ENCODE peak calls at places on chromosomes 2 and 18, in six cellular contexts. B is activated B cell treated with CpG ODN at 0.5 μM for 24 hours; D is CD8-positive, alpha-beta memory T cell; A is mammary epithelial cell; P is left kidney; C is effector memory CD4-positive, alpha-beta T cell. T is an unnamed sample.

GRCh38 chr2:10171006-10171800 is 48.7 kb downstream of the RRM2 start:
- DNase-seq in D (no peak), A (no peak), C (no peak), B (no peak), P (no peak), T (no peak)

GRCh38 chr18:23825978-23826405 is 136.7 kb downstream of the LAMA3 start:
- DNase-seq in C (no peak), B (no peak), A (peak; percentile 93), D (no peak), P (peak; percentile 49), T (peak; percentile 93)

GRCh38 chr2:174025271-174026121 is 60.3 kb upstream of the SP3 start:
- DNase-seq in B (no peak), C (no peak), P (peak; percentile 72), D (no peak), A (no peak), T (peak; percentile 96)

GRCh38 chr2:37142546-37142945 is 14.2 kb downstream of the EIF2AK2 start:
- DNase-seq in A (no peak), B (no peak), C (no peak), D (no peak), P (no peak), T (no peak)

GRCh38 chr18:67893896-67894295 is 377.4 kb upstream of the DSEL start:
- DNase-seq in A (no peak), D (no peak), C (no peak), B (no peak), P (peak; percentile 66), T (no peak)

GRCh38 chr2:69742170-69742952 is 427 bp downstream of the ANXA4 start:
- DNase-seq in D (peak; percentile 3), B (no peak), A (peak; percentile 24), C (no peak), P (peak; percentile 65), T (peak; percentile 68)

GRCh38 chr2:149544692-149545091 is 42.9 kb downstream of the MMADHC start:
- DNase-seq in B (no peak), C (no peak), P (no peak), A (no peak), D (peak; percentile 9), T (no peak)

GRCh38 chr18:9887992-9888391 is 2.2 kb downstream of the TXNDC2 start:
- DNase-seq in D (no peak), C (no peak), A (no peak), P (no peak), B (no peak), T (no peak)

GRCh38 chr2:156935611-156936010 is 321.9 kb upstream of the GALNT5 start:
- DNase-seq in A (peak; percentile 82), C (no peak), P (peak; percentile 70), B (no peak), D (no peak), T (no peak)

GRCh38 chr2:199477277-199477834 is 19.6 kb upstream of the SATB2 start:
- DNase-seq in B (no peak), D (no peak), A (no peak), C (no peak), P (no peak), T (no peak)

GRCh38 chr2:135190799-135191198 is 138.7 kb downstream of the RAB3GAP1 start:
- DNase-seq in P (no peak), C (no peak), D (no peak), B (no peak), A (no peak), T (no peak)

GRCh38 chr2:229571243-229571642 is 143.1 kb downstream of the DNER start:
- DNase-seq in B (no peak), A (no peak), C (no peak), P (no peak), D (no peak), T (no peak)

GRCh38 chr2:61460168-61460567 is 10.7 kb downstream of the USP34 start:
- DNase-seq in C (no peak), D (no peak), P (no peak), B (no peak), A (peak; percentile 78), T (no peak)

GRCh38 chr18:62616331-62616805 is 93.5 kb downstream of the ZCCHC2 start:
- DNase-seq in B (no peak), P (no peak), C (no peak), D (no peak), A (no peak), T (peak; percentile 77)

GRCh38 chr2:36507408-36507812 is 90.6 kb downstream of the FEZ2 start:
- DNase-seq in D (peak; percentile 7), P (peak; percentile 82), C (no peak), A (peak; percentile 35), B (no peak), T (no peak)

GRCh38 chr2:105139556-105140236 is 101.8 kb downstream of the MRPS9 start:
- DNase-seq in P (no peak), B (no peak), C (no peak), A (no peak), D (no peak), T (no peak)

GRCh38 chr2:191218292-191218898 is 26.8 kb upstream of the MYO1B start:
- DNase-seq in C (no peak), A (peak; percentile 46), P (peak; percentile 90), B (no peak), D (peak; percentile 9), T (no peak)

GRCh38 chr2:65566617-65567016 is 134.2 kb upstream of the SPRED2 start:
- DNase-seq in P (no peak), A (peak; percentile 88), B (no peak), C (no peak), D (no peak), T (no peak)

GRCh38 chr2:231936491-231936890 is 10.3 kb upstream of the NPPC start:
- DNase-seq in A (peak; percentile 23), C (no peak), B (no peak), D (no peak), P (no peak), T (no peak)

GRCh38 chr2:223187256-223187655 is 135.3 kb downstream of the KCNE4 start:
- DNase-seq in C (no peak), B (no peak), P (no peak), D (no peak), A (peak; percentile 32), T (no peak)

GRCh38 chr2:118059919-118060478 is 28.3 kb upstream of the INSIG2 start:
- DNase-seq in D (no peak), A (peak; percentile 89), B (no peak), C (no peak), P (no peak), T (no peak)

GRCh38 chr2:229725716-229726346 is 11.5 kb upstream of the DNER start:
- DNase-seq in B (no peak), D (no peak), A (no peak), P (peak; percentile 73), C (no peak), T (no peak)

GRCh38 chr18:3060667-3061580 is 48.0 kb upstream of the LPIN2 start:
- DNase-seq in B (no peak), C (peak; percentile 22), P (peak; percentile 37), D (peak; percentile 65), A (no peak), T (no peak)

GRCh38 chr2:15694589-15694986 is 102.9 kb downstream of the DDX1 start:
- DNase-seq in B (no peak), C (no peak), A (no peak), D (no peak), P (no peak), T (no peak)

GRCh38 chr2:49225126-49225525 is 70.8 kb upstream of the FSHR start:
- DNase-seq in C (no peak), D (no peak), B (no peak), A (no peak), P (no peak), T (no peak)

GRCh38 chr18:75162467-75162866 is 46.5 kb downstream of the PTGR3 start:
- DNase-seq in C (no peak), D (no peak), A (peak; percentile 3), P (no peak), B (no peak), T (no peak)

GRCh38 chr2:136112949-136113766 is 4.8 kb downstream of the CXCR4 start:
- DNase-seq in B (no peak), P (no peak), D (peak; percentile 39), C (no peak), A (no peak), T (no peak)

GRCh38 chr2:163314712-163315111 is 421.1 kb downstream of the FIGN start:
- DNase-seq in B (no peak), A (no peak), C (no peak), D (no peak), P (no peak), T (no peak)

GRCh38 chr2:49770919-49771318 is 616.6 kb upstream of the FSHR start:
- DNase-seq in B (no peak), C (no peak), A (peak; percentile 31), P (peak; percentile 68), D (no peak), T (no peak)

GRCh38 chr2:120809576-120810440 is 74.1 kb downstream of the GLI2 start:
- DNase-seq in C (no peak), B (no peak), A (no peak), D (no peak), P (peak; percentile 57), T (no peak)

GRCh38 chr2:130183500-130184373 is 1.7 kb downstream of the MZT2B start:
- DNase-seq in C (no peak), A (no peak), P (peak; percentile 89), D (no peak), B (no peak), T (peak; percentile 78)

GRCh38 chr2:112195167-112195766 is 57.1 kb downstream of the FBLN7 start:
- DNase-seq in P (no peak), C (no peak), B (no peak), D (no peak), A (no peak), T (no peak)

GRCh38 chr2:226185613-226186211 is 613.9 kb downstream of the IRS1 start:
- DNase-seq in C (no peak), A (peak; percentile 83), D (no peak), B (no peak), P (no peak), T (no peak)

T was measured in sigmoid colon.